ENCODE peak calls at places on chromosomes 4 and X, in six cellular contexts. One of them, this sample, is unnamed.

GRCh38 chrX:12929701-12930100 is 23.3 kb downstream of the TLR8 start:
- DNase-seq in Panc1: no peak
- DNase-seq in AG04449: no peak
- DNase-seq in GM13976: no peak
- DNase-seq in hepatocyte: no peak
- DNase-seq in foreskin fibroblast: peak; percentile 29
- DNase-seq in this sample: no peak

GRCh38 chrX:53714580-53715335 is 28.2 kb upstream of the HUWE1 start:
- DNase-seq in Panc1: no peak
- DNase-seq in AG04449: no peak
- DNase-seq in GM13976: peak; percentile 45
- DNase-seq in hepatocyte: no peak
- DNase-seq in foreskin fibroblast: peak; percentile 31
- DNase-seq in this sample: peak; percentile 38

GRCh38 chrX:107773206-107773605 is 2.4 kb downstream of the TSC22D3 start:
- DNase-seq in Panc1: no peak
- DNase-seq in AG04449: no peak
- DNase-seq in GM13976: no peak
- DNase-seq in hepatocyte: peak; percentile 43
- DNase-seq in foreskin fibroblast: no peak
- DNase-seq in this sample: no peak

GRCh38 chr4:41141910-41142309 is 72.4 kb downstream of the APBB2 start:
- DNase-seq in Panc1: no peak
- DNase-seq in AG04449: no peak
- DNase-seq in GM13976: no peak
- DNase-seq in hepatocyte: no peak
- DNase-seq in foreskin fibroblast: peak; percentile 86
- DNase-seq in this sample: no peak

GRCh38 chr4:13705521-13706035 is 78.1 kb upstream of the BOD1L1 start:
- DNase-seq in Panc1: peak; percentile 10
- DNase-seq in AG04449: no peak
- DNase-seq in GM13976: no peak
- DNase-seq in hepatocyte: peak; percentile 38
- DNase-seq in foreskin fibroblast: no peak
- DNase-seq in this sample: no peak

GRCh38 chr4:178633263-178633662 is 1191.0 kb upstream of the AGA start:
- DNase-seq in Panc1: no peak
- DNase-seq in AG04449: no peak
- DNase-seq in GM13976: no peak
- DNase-seq in hepatocyte: no peak
- DNase-seq in foreskin fibroblast: no peak
- DNase-seq in this sample: no peak

GRCh38 chrX:29297171-29297800 is 710.0 kb downstream of the IL1RAPL1 start:
- DNase-seq in Panc1: no peak
- DNase-seq in AG04449: no peak
- DNase-seq in GM13976: no peak
- DNase-seq in hepatocyte: no peak
- DNase-seq in foreskin fibroblast: no peak
- DNase-seq in this sample: no peak

GRCh38 chr4:80142396-80143304 is 54.7 kb upstream of the PRDM8 start:
- DNase-seq in Panc1: no peak
- DNase-seq in AG04449: no peak
- DNase-seq in GM13976: no peak
- DNase-seq in hepatocyte: no peak
- DNase-seq in foreskin fibroblast: no peak
- DNase-seq in this sample: no peak

GRCh38 chr4:155433636-155434360 is 57.0 kb upstream of the MAP9 start:
- DNase-seq in Panc1: no peak
- DNase-seq in AG04449: no peak
- DNase-seq in GM13976: no peak
- DNase-seq in hepatocyte: no peak
- DNase-seq in foreskin fibroblast: peak; percentile 48
- DNase-seq in this sample: no peak

GRCh38 chrX:123184858-123185251 is 777 bp downstream of the GRIA3 start:
- DNase-seq in Panc1: no peak
- DNase-seq in AG04449: no peak
- DNase-seq in GM13976: peak; percentile 18
- DNase-seq in hepatocyte: peak; percentile 46
- DNase-seq in foreskin fibroblast: no peak
- DNase-seq in this sample: no peak

GRCh38 chr4:162727232-162727631 is 439.5 kb downstream of the NAF1 start:
- DNase-seq in Panc1: no peak
- DNase-seq in AG04449: no peak
- DNase-seq in GM13976: no peak
- DNase-seq in hepatocyte: peak; percentile 7
- DNase-seq in foreskin fibroblast: no peak
- DNase-seq in this sample: no peak

DNA sequence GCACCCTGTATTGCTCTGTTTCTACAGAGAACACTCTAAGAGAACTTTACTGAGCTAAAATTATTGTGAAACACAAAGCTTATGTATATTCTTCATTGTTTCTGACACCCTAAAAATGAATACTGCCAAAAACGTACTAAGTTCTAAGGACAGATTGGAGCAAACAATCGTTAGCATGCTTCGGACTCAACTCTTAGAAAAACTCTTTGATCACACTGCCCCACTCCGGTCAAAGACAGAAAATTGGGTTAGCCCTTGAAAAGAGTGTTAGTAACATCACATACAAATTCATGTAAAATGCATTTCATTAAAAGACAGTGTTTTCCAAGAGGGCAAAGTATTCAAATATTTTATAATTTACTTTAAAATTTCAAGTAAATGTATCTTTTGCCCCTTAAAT is 177.4 kb downstream of the DCHS2 start:
- DNase-seq in Panc1: peak; percentile 17
- DNase-seq in AG04449: no peak
- DNase-seq in GM13976: no peak
- DNase-seq in hepatocyte: peak; percentile 35
- DNase-seq in foreskin fibroblast: peak; percentile 13
- DNase-seq in this sample: no peak
- TF ChIP-seq CTCF in Panc1: no peak
- TF ChIP-seq CTCF in AG04449: peak; percentile 4
- TF ChIP-seq CTCF in GM13976: no peak
- TF ChIP-seq CTCF in hepatocyte: peak; percentile 52
- TF ChIP-seq CTCF in foreskin fibroblast: peak; percentile 28
- TF ChIP-seq CTCF in this sample: no peak

DNA sequence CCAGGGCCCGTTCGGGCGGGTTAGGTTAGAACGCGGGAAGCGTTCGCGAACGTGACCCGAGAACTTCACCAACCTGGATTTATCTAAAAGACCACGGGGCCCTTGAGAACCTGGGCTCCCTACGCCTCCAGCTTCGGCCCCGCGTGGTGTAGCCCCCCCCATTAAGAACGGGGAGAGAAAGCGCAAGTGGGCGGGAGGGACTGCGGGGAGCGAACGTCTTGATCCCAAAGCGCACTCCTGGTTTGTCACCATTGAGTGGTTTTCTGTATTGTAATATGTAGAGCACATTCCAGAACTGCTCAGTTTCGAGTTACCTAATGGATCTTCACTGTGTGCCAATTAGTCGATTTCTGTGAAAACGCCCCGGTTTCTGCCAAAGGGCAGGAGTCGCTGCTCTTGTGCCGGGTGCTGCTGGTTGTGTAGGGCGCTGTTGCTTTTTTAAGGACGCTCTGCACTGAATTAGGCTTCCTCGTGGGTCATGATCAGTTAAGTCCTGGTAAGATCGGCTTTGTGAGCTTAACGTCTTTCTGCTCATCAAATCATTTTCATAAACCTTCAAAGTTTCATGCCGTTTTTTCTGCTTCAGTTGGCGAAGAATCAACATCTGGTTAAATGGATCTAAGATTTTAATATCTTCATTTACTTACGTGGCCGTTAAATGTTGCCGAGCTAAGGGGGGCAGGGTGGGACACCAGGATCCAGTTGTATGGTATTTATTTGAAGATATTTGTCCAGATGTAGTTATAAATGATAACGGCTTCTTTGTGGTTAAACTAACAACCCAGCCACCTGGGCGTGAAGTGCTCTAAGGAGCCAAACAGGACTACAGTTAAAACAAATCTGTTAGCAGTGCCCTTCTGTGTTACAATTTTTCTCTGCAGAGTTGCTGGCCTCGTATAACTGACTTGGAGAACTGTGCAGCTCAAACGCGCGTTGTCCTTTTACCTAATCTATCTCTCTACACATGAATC is 808 bp downstream of the MND1 start:
- DNase-seq in Panc1: no peak
- DNase-seq in AG04449: no peak
- DNase-seq in GM13976: peak; percentile 47
- DNase-seq in hepatocyte: peak; percentile 40
- DNase-seq in foreskin fibroblast: peak; percentile 49
- DNase-seq in this sample: no peak
- TF ChIP-seq CTCF in Panc1: no peak
- TF ChIP-seq CTCF in AG04449: no peak
- TF ChIP-seq CTCF in GM13976: no peak
- TF ChIP-seq CTCF in hepatocyte: no peak
- TF ChIP-seq CTCF in foreskin fibroblast: no peak
- TF ChIP-seq CTCF in this sample: no peak

GRCh38 chrX:56763556-56764152 is 34.6 kb downstream of the NBDY start:
- DNase-seq in Panc1: no peak
- DNase-seq in AG04449: no peak
- DNase-seq in GM13976: peak; percentile 35
- DNase-seq in hepatocyte: no peak
- DNase-seq in foreskin fibroblast: no peak
- DNase-seq in this sample: no peak
- TF ChIP-seq CTCF in Panc1: no peak
- TF ChIP-seq CTCF in AG04449: no peak
- TF ChIP-seq CTCF in GM13976: peak; percentile 45
- TF ChIP-seq CTCF in hepatocyte: no peak
- TF ChIP-seq CTCF in foreskin fibroblast: no peak
- TF ChIP-seq CTCF in this sample: no peak

GRCh38 chr4:85426366-85426765 is 48.6 kb upstream of the ARHGAP24 start:
- DNase-seq in Panc1: no peak
- DNase-seq in AG04449: no peak
- DNase-seq in GM13976: no peak
- DNase-seq in hepatocyte: no peak
- DNase-seq in foreskin fibroblast: no peak
- DNase-seq in this sample: no peak
- TF ChIP-seq CTCF in Panc1: no peak
- TF ChIP-seq CTCF in AG04449: no peak
- TF ChIP-seq CTCF in GM13976: no peak
- TF ChIP-seq CTCF in hepatocyte: no peak
- TF ChIP-seq CTCF in foreskin fibroblast: no peak
- TF ChIP-seq CTCF in this sample: no peak

GRCh38 chr4:186737427-186737826 is 13.8 kb upstream of the FAT1 start:
- DNase-seq in Panc1: no peak
- DNase-seq in AG04449: no peak
- DNase-seq in GM13976: no peak
- DNase-seq in hepatocyte: no peak
- DNase-seq in foreskin fibroblast: no peak
- DNase-seq in this sample: no peak
- TF ChIP-seq CTCF in Panc1: peak; percentile 34
- TF ChIP-seq CTCF in AG04449: no peak
- TF ChIP-seq CTCF in GM13976: no peak
- TF ChIP-seq CTCF in hepatocyte: no peak
- TF ChIP-seq CTCF in foreskin fibroblast: no peak
- TF ChIP-seq CTCF in this sample: no peak

DNA sequence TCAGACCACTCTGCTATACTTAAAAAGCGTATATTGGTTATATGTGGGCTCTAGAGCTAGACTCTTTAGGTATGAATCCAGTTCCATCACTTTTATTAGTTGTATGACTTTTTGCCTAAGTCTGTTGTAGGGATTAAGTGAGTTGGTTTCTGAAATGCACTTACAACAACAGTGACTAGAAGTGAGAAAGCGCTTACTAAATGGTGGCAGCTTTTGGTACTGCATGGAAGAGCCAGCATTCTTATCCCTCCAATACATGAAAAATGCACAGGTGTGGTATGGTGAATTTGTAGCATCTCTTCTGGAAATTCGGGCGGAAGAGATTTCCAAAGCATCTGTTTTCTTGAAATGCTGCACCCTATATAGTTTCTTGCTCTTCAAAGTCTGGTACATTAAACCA is 117.1 kb downstream of the SPANXA1 start:
- DNase-seq in Panc1: no peak
- DNase-seq in AG04449: no peak
- DNase-seq in GM13976: no peak
- DNase-seq in hepatocyte: no peak
- DNase-seq in foreskin fibroblast: no peak
- DNase-seq in this sample: no peak
- TF ChIP-seq CTCF in Panc1: peak; percentile 22
- TF ChIP-seq CTCF in AG04449: no peak
- TF ChIP-seq CTCF in GM13976: no peak
- TF ChIP-seq CTCF in hepatocyte: no peak
- TF ChIP-seq CTCF in foreskin fibroblast: no peak
- TF ChIP-seq CTCF in this sample: no peak

This sample was measured in CD14-positive monocyte.